ENCODE peak calls at places on chromosomes 7 and 10, in six cellular contexts. K, Y, H, G, C and P are unnamed samples.

GRCh38 chr7:123122951-123123350 is 76.8 kb downstream of the SLC13A1 start:
- DNase-seq in H (no peak), G (no peak), Y (no peak), C (no peak), K (no peak), P (no peak)

GRCh38 chr10:132395704-132396494 is 1.1 kb upstream of the PWWP2B start:
- DNase-seq in G (no peak), Y (peak; percentile 77), H (peak; percentile 95), K (peak; percentile 84), C (peak; percentile 87), P (peak; percentile 71)

GRCh38 chr10:122478971-122479370 is 17.6 kb downstream of the HTRA1 start:
- DNase-seq in Y (no peak), C (no peak), G (no peak), K (no peak), H (no peak), P (no peak)

GRCh38 chr10:120368927-120369326 is 88.1 kb upstream of the PLPP4 start:
- DNase-seq in K (no peak), G (no peak), H (no peak), Y (no peak), C (no peak), P (no peak)

GRCh38 chr7:1029637-1030443 is 14.5 kb upstream of the GPR146 start:
- DNase-seq in G (no peak), K (no peak), C (no peak), H (peak; percentile 75), Y (no peak), P (no peak)

GRCh38 chr10:126186746-126187145 is 201.5 kb downstream of the ADAM12 start:
- DNase-seq in K (no peak), H (no peak), C (no peak), Y (no peak), G (no peak), P (no peak)

GRCh38 chr7:8480466-8480865 is 47.1 kb downstream of the NXPH1 start:
- DNase-seq in C (no peak), Y (no peak), K (no peak), G (no peak), H (no peak), P (no peak)

GRCh38 chr10:75396861-75397570 is 4.5 kb downstream of the ZNF503 start:
- DNase-seq in Y (peak; percentile 63), K (peak; percentile 59), G (no peak), H (no peak), C (peak; percentile 37), P (no peak)

GRCh38 chr7:1696671-1697498 is 26.8 kb downstream of the ELFN1 start:
- DNase-seq in Y (no peak), C (no peak), H (peak; percentile 58), G (no peak), K (no peak), P (peak; percentile 27)

GRCh38 chr10:96614515-96614914 is 27.7 kb upstream of the TM9SF3 start:
- DNase-seq in Y (no peak), H (no peak), K (peak; percentile 21), G (no peak), C (no peak), P (no peak)

GRCh38 chr7:28686418-28686800 is 271.7 kb downstream of the TRIL start:
- DNase-seq in H (no peak), C (no peak), G (no peak), Y (peak; percentile 19), K (peak; percentile 26), P (no peak)

GRCh38 chr7:83166781-83167180 is 4.1 kb upstream of the PCLO start:
- DNase-seq in Y (no peak), C (no peak), G (no peak), H (no peak), K (no peak), P (no peak)

GRCh38 chr7:139297795-139298194 is 43.3 kb upstream of the FMC1 start:
- DNase-seq in H (no peak), K (no peak), C (no peak), G (no peak), Y (no peak), P (peak; percentile 74)

GRCh38 chr7:26429168-26429567 is 137.5 kb downstream of the SNX10 start:
- DNase-seq in H (no peak), G (no peak), K (no peak), C (no peak), Y (no peak), P (no peak)

GRCh38 chr7:105132835-105133234 is 118.8 kb downstream of the KMT2E start:
- DNase-seq in K (no peak), H (no peak), C (no peak), Y (no peak), G (no peak), P (no peak)

GRCh38 chr7:235576-236395 is 43.4 kb downstream of the FAM20C start:
- DNase-seq in H (no peak), K (no peak), Y (peak; percentile 74), C (peak; percentile 69), G (no peak), P (no peak)

GRCh38 chr7:9978111-9979064 is 995.3 kb upstream of the PHF14 start:
- DNase-seq in G (no peak), H (no peak), Y (no peak), K (peak; percentile 77), C (no peak), P (no peak)

GRCh38 chr7:1691601-1692499 is 21.8 kb downstream of the ELFN1 start:
- DNase-seq in C (no peak), K (no peak), Y (peak; percentile 52), H (peak; percentile 56), G (no peak), P (no peak)

GRCh38 chr7:156167987-156168386 is 355.7 kb upstream of the SHH start:
- DNase-seq in G (no peak), Y (no peak), K (no peak), H (no peak), C (no peak), P (no peak)

GRCh38 chr7:101169838-101170531 is 4.6 kb upstream of the VGF start:
- DNase-seq in C (peak; percentile 72), H (peak; percentile 93), K (peak; percentile 65), G (no peak), Y (peak; percentile 75), P (peak; percentile 67)

GRCh38 chr7:4159761-4160554 is 522.1 kb upstream of the FOXK1 start:
- DNase-seq in K (no peak), Y (no peak), G (no peak), H (no peak), C (no peak), P (no peak)

GRCh38 chr10:19815478-19816419 is 483 bp upstream of the PLXDC2 start:
- DNase-seq in H (peak; percentile 87), K (peak; percentile 89), Y (peak; percentile 43), G (no peak), C (peak; percentile 78), P (peak; percentile 37)

GRCh38 chr7:133940368-133940767 is 186.8 kb upstream of the LRGUK start:
- DNase-seq in C (no peak), Y (no peak), K (no peak), G (no peak), H (no peak), P (no peak)

GRCh38 chr7:157767466-157767865 is 430.7 kb downstream of the DNAJB6 start:
- DNase-seq in K (no peak), C (no peak), Y (no peak), H (peak; percentile 52), G (no peak), P (no peak)

DNA sequence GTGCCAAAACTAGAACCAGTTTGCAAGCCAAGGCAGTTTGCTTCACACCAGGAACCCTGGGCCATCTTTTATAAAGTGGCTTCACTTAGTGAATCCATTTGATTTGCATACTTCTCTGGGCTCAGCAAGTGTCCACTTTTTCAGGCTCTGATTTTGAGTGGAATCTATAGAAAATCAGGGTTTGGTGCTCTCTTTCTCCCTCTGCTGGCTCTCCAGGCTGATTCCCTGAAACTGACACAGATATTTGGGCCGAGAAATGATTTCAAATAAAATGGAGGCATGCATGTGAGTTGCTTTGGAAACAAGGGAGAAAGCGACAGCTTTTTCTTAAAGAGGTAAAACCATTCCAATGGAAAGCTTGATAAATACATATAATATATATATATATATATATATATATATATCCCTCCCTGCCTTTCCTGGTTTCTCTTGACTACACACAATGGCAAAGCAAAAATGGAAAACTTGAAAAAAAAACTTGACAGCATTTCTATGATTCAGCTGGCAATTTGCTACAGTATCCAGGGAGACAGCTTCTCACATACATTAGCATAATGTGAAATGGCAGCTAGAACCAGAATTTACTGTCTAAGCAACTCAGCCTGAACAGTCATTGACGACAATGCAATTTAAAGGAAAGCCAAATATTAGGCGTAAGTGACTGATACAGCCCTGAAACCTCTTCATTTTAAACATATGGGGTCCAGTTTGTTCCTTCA is 188.4 kb downstream of the TMEM178B start:
- DNase-seq in K (no peak), C (no peak), G (no peak), H (no peak), Y (no peak), P (no peak)
- TF ChIP-seq CTCF in K (no peak), C (no peak), G (no peak), H (no peak), Y (no peak), P (peak; percentile 18)

GRCh38 chr10:114925675-114926204 is 12.3 kb upstream of the TRUB1 start:
- DNase-seq in K (no peak), H (no peak), Y (no peak), G (no peak), C (no peak), P (no peak)
- H3K4me3 ChIP-seq in K (no peak overlapping the region), H (no peak overlapping the region), Y (no peak overlapping the region), G (no peak overlapping the region), C (no peak overlapping the region), P (no peak overlapping the region)

GRCh38 chr7:57305192-57305748 is 144.7 kb upstream of the ZNF716 start:
- DNase-seq in K (no peak), G (no peak), Y (no peak), C (no peak), H (peak; percentile 22), P (no peak)
- H3K9me3 ChIP-seq in K (no peaks in the 10 kb centered on the region), G (peaks cover 50% of the 10 kb centered on the region), Y (peaks cover 8% of the 10 kb centered on the region), C (no peaks in the 10 kb centered on the region), H (peaks cover 97% of the 10 kb centered on the region), P (peaks cover 4% of the 10 kb centered on the region)

GRCh38 chr10:12483996-12484944 is 134.9 kb downstream of the CAMK1D start:
- DNase-seq in Y (no peak), G (no peak), H (peak; percentile 63), K (no peak), C (no peak), P (no peak)

GRCh38 chr10:12487366-12487765 is 138.0 kb downstream of the CAMK1D start:
- DNase-seq in K (no peak), C (no peak), G (no peak), Y (no peak), H (no peak), P (no peak)

GRCh38 chr10:12482586-12482985 is 133.2 kb downstream of the CAMK1D start:
- DNase-seq in G (no peak), C (no peak), Y (no peak), H (peak; percentile 25), K (peak; percentile 76), P (no peak)

GRCh38 chr10:12481956-12482355 is 132.6 kb downstream of the CAMK1D start:
- DNase-seq in G (no peak), Y (no peak), C (no peak), H (peak; percentile 24), K (no peak), P (no peak)

GRCh38 chr10:12484945-12485805 is 135.8 kb downstream of the CAMK1D start:
- DNase-seq in Y (peak; percentile 59), C (no peak), G (no peak), K (peak; percentile 65), H (peak; percentile 82), P (peak; percentile 60)
- TF ChIP-seq CTCF in Y (peak; percentile 48), C (no peak), G (no peak), K (no peak), H (peak; percentile 18), P (peak; percentile 27)